ENCODE peak calls at places on chromosomes 13 and 19, in eight cellular contexts. Z is esophagus muscularis mucosa, W is stomach, R is prostate gland, F is breast epithelium, S is suprapubic skin, C is vagina, M is spleen. E is an unnamed sample.

GRCh38 chr13:109785141-109785891 is 1.1 kb downstream of the IRS2 start:
- DNase-seq in Z (peak; percentile 92), W (peak; percentile 61), R (no peak), F (no peak), S (no peak), C (no peak), M (peak; percentile 92), E (peak; percentile 44)

GRCh38 chr19:21626091-21626490 is 120.7 kb downstream of the ZNF429 start:
- DNase-seq in Z (no peak), W (no peak), R (no peak), F (no peak), S (no peak), C (no peak), M (no peak), E (no peak)

GRCh38 chr19:1244693-1245451 is 3.3 kb downstream of the ATP5F1D start:
- DNase-seq in Z (no peak), W (peak; percentile 88), R (peak; percentile 56), F (no peak), S (no peak), C (no peak), M (peak; percentile 92), E (peak; percentile 85)

GRCh38 chr13:49443327-49443688 is 556 bp downstream of the CAB39L start:
- DNase-seq in Z (no peak), W (no peak), R (peak; percentile 19), F (no peak), S (no peak), C (no peak), M (no peak), E (no peak)

GRCh38 chr13:52459668-52460067 is 4.4 kb downstream of the CKAP2 start:
- DNase-seq in Z (no peak), W (no peak), R (no peak), F (no peak), S (no peak), C (no peak), M (no peak), E (no peak)

GRCh38 chr13:39245688-39246087 is 207.4 kb downstream of the NHLRC3 start:
- DNase-seq in Z (no peak), W (no peak), R (no peak), F (no peak), S (no peak), C (no peak), M (no peak), E (no peak)

GRCh38 chr13:70896136-70896535 is 787.9 kb upstream of the KLHL1 start:
- DNase-seq in Z (no peak), W (no peak), R (no peak), F (no peak), S (no peak), C (no peak), M (no peak), E (no peak)

GRCh38 chr13:48233097-48233885 is at the start of gene ITM2B:
- DNase-seq in Z (no peak), W (peak; percentile 82), R (peak; percentile 81), F (peak; percentile 73), S (peak; percentile 86), C (no peak), M (peak; percentile 95), E (peak; percentile 82)

GRCh38 chr13:49367640-49368431 is 76.0 kb downstream of the CAB39L start:
- DNase-seq in Z (no peak), W (no peak), R (no peak), F (no peak), S (no peak), C (no peak), M (no peak), E (no peak)

GRCh38 chr13:94559201-94559795 is 36.7 kb downstream of the TGDS start:
- DNase-seq in Z (no peak), W (no peak), R (no peak), F (no peak), S (no peak), C (no peak), M (no peak), E (no peak)

GRCh38 chr13:107373551-107373950 is 805.6 kb upstream of the ARGLU1 start:
- DNase-seq in Z (no peak), W (no peak), R (no peak), F (no peak), S (no peak), C (no peak), M (no peak), E (no peak)

GRCh38 chr13:97028441-97029299 is 34.4 kb upstream of the OXGR1 start:
- DNase-seq in Z (no peak), W (peak; percentile 67), R (peak; percentile 39), F (no peak), S (peak; percentile 81), C (no peak), M (no peak), E (peak; percentile 73)

GRCh38 chr13:46350003-46350402 is 37.0 kb downstream of the RUBCNL start:
- DNase-seq in Z (no peak), W (no peak), R (no peak), F (no peak), S (no peak), C (no peak), M (no peak), E (no peak)

GRCh38 chr13:26422036-26422435 is 135.4 kb upstream of the WASF3 start:
- DNase-seq in Z (no peak), W (no peak), R (no peak), F (no peak), S (no peak), C (no peak), M (no peak), E (no peak)

GRCh38 chr19:2542341-2543069 is 66.6 kb downstream of the GADD45B start:
- DNase-seq in Z (no peak), W (no peak), R (no peak), F (no peak), S (no peak), C (no peak), M (peak; percentile 74), E (peak; percentile 34)

GRCh38 chr19:2546128-2547032 is 70.5 kb downstream of the GADD45B start:
- DNase-seq in Z (peak; percentile 96), W (peak; percentile 64), R (peak; percentile 45), F (peak; percentile 82), S (peak; percentile 93), C (no peak), M (peak; percentile 89), E (peak; percentile 64)

GRCh38 chr19:2544576-2545415 is 68.9 kb downstream of the GADD45B start:
- DNase-seq in Z (no peak), W (no peak), R (no peak), F (no peak), S (no peak), C (no peak), M (peak; percentile 56), E (no peak)

GRCh38 chr19:2540646-2541454 is 64.9 kb downstream of the GADD45B start:
- DNase-seq in Z (peak; percentile 97), W (peak; percentile 89), R (peak; percentile 94), F (peak; percentile 97), S (peak; percentile 96), C (no peak), M (peak; percentile 80), E (peak; percentile 82)

GRCh38 chr19:2543463-2544442 is 67.8 kb downstream of the GADD45B start:
- DNase-seq in Z (peak; percentile 97), W (peak; percentile 91), R (peak; percentile 91), F (peak; percentile 93), S (peak; percentile 97), C (no peak), M (peak; percentile 92), E (peak; percentile 90)
- TF ChIP-seq POLR2A in Z (no peak), W (no peak), R (peak; percentile 38), F (no peak), S (peak; percentile 19), C (no peak), M (no peak), E (peak; percentile 46)

DNA sequence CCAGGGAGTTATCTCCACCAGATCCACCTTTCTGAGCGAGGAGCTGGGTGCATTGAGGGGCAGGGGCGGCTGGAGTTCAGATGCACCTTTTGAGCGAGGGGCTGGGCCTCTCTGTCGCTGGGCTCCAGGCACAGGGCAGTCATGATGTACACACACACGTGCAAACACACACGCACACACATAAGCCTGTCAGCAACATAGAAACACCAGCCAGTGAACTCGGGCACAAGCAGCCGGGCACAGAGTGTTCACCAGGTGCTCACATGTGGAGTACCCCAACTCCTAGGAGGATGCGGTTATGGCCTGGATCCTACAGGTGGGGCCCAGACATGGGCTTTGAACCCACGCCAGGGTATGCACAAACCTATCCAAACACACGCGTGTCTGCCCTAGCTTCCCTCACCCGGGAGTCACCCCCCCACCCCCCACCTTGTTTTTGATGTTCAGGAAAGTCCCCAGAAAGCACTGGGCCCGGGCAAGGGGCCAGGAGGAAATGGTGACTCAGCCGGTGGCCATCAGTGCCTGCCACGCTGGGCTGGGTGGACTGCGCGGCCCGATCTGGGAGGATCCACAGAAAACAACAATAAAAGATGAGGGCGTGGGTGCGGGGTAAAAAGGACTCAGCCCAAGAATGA is 13.3 kb downstream of the ARRDC2 start:
- DNase-seq in Z (peak; percentile 95), W (peak; percentile 88), R (peak; percentile 72), F (peak; percentile 79), S (peak; percentile 94), C (no peak), M (peak; percentile 91), E (peak; percentile 78)
- TF ChIP-seq POLR2AphosphoS5 in Z (peak; percentile 48), W (no peak), R (peak; percentile 78), F (peak; percentile 35), S (no peak), C (peak; percentile 86), M (peak; percentile 74), E (peak; percentile 15)

DNA sequence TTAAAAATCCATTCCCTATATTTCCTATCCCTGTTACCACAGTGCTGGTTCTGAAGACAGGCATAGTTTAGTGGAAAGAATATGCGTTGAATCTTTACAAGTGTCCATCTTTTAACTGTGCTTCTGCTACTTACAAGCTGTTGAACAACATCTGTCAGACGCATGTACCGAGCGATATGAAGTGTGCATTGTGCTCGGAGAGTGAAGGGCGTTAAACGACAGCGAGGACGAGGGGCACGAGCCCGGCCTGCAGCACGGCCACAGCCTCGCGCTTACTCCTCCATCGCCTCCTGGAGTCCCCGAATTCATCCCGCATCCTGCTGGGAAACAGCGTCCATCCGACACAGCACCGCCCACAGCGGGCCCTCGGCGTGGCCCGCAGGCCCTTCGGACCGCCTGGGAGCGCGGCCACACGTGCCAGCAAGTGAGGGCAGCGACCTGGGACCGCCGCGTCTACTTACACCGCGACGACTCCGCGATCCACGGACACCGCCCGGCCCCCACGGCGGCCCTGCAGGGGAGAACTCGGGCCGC is 512 bp downstream of the PCID2 start:
- DNase-seq in Z (no peak), W (no peak), R (no peak), F (no peak), S (no peak), C (no peak), M (no peak), E (peak; percentile 43)
- H3K4me1 ChIP-seq in Z (peaks cover 80% of the 10 kb centered on the region), W (peaks cover 80% of the 10 kb centered on the region), R (peaks cover 11% of the 10 kb centered on the region), F (no peaks in the 10 kb centered on the region), S (peaks cover 64% of the 10 kb centered on the region), C (peaks cover 77% of the 10 kb centered on the region), M (peaks cover 82% of the 10 kb centered on the region), E (peaks cover 30% of the 10 kb centered on the region)

DNA sequence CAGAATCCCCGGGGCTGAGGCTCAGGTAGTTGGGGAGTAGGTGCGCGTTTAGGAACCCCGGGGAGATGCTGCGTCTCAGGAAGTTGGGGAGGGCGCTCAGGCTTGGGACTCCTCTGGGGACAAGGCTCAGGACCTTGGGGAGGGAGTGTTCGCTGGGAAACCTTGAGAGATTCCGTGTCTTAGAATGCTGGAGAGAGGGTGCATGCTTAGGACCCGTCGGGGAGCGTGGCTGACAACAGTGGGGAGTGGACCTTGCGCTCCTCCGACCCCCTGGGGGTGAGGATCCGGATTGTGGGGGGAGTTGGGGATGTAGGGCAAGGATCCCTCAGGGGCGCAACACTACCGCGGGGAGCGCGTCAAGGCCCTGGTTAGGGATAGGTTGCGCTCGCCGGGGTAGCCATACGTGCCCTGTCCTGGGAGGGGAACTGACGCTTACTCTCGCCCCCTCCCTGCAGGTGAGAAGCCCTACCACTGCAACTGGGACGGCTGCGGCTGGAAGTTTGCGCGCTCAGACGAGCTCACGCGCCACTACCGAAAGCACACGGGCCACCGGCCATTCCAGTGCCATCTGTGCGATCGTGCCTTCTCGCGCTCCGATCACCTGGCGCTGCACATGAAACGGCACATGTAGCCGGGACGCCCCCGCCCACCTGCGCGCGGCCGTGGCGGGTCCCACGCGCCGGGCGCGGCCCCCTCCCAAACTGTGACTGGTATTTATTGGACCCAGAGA is 1.9 kb downstream of the KLF2 start:
- DNase-seq in Z (no peak), W (no peak), R (no peak), F (no peak), S (no peak), C (no peak), M (peak; percentile 89), E (peak; percentile 55)
- TF ChIP-seq POLR2A in Z (no peak), W (no peak), R (no peak), F (no peak), S (no peak), C (no peak), M (no peak), E (peak; percentile 15)